ENCODE peak calls at places on chromosomes 2 and 18, in four cellular contexts. K is HT1080; W is T-helper 2 cell; X is activated CD8-positive, alpha-beta T cell treated with anti-CD3 and anti-CD28 coated beads, Interleukin-2, amount 10 ng/mL, durations not matched to agents 7 days and 5 days. M is an unnamed sample.

GRCh38 chr18:28478531-28478930 is 301.6 kb upstream of the CDH2 start:
- DNase-seq in K (no peak), W (no peak), X (no peak), M (no peak)

GRCh38 chr2:205563646-205564045 is 118.7 kb upstream of the NRP2 start:
- DNase-seq in K (no peak), W (no peak), X (peak), M (no peak)

GRCh38 chr2:145740302-145740701 is 1220.4 kb upstream of the ZEB2 start:
- DNase-seq in K (peak), W (no peak), X (no peak), M (no peak)

GRCh38 chr18:12409466-12409865 is 1.7 kb downstream of the PRELID3A start:
- DNase-seq in K (no peak), W (no peak), X (no peak), M (no peak)

GRCh38 chr2:112795720-112796119 is 11.4 kb upstream of the IL1A start:
- DNase-seq in K (no peak), W (no peak), X (no peak), M (peak)

GRCh38 chr18:36640005-36640952 is 188.5 kb downstream of the TPGS2 start:
- DNase-seq in K (no peak), W (no peak), X (no peak), M (no peak)

GRCh38 chr2:19176977-19177376 is 181.4 kb downstream of the OSR1 start:
- DNase-seq in K (peak), W (no peak), X (no peak), M (no peak)

GRCh38 chr2:229942671-229943070 is 20.4 kb downstream of the FBXO36 start:
- DNase-seq in K (no peak), W (no peak), X (no peak), M (no peak)

GRCh38 chr18:45663646-45664045 is 48.4 kb downstream of the SLC14A2 start:
- DNase-seq in K (no peak), W (no peak), X (no peak), M (no peak)

M was measured in progenitor cell of endocrine pancreas.